ENCODE peak calls at places on chromosomes 5 and 9, in ten cellular contexts. One of them, this sample, is unnamed.

GRCh38 chr9:14487547-14488185 is 173.7 kb upstream of the NFIB start:
- DNase-seq in HEK293T: no peak
- DNase-seq in omental fat pad: no peak
- DNase-seq in ovary: no peak
- DNase-seq in ELR: no peak
- DNase-seq in KBM-7: no peak
- DNase-seq in stimulated activated CD4-positive, alpha-beta T cell treated with anti-CD3 and anti-CD28 coated beads, Interleukin-2, amount 100 ng/mL, for 24 hours: no peak
- DNase-seq in HuH-7: no peak
- DNase-seq in GM06990: no peak
- DNase-seq in cardiac muscle cell: no peak
- DNase-seq in this sample: no peak

GRCh38 chr9:73022353-73022752 is 69.5 kb upstream of the ALDH1A1 start:
- DNase-seq in HEK293T: no peak
- DNase-seq in omental fat pad: no peak
- DNase-seq in ovary: no peak
- DNase-seq in ELR: no peak
- DNase-seq in KBM-7: no peak
- DNase-seq in stimulated activated CD4-positive, alpha-beta T cell treated with anti-CD3 and anti-CD28 coated beads, Interleukin-2, amount 100 ng/mL, for 24 hours: no peak
- DNase-seq in HuH-7: no peak
- DNase-seq in GM06990: no peak
- DNase-seq in cardiac muscle cell: no peak
- DNase-seq in this sample: no peak

GRCh38 chr9:36136277-36136893 is at the start of gene GLIPR2:
- DNase-seq in HEK293T: peak; percentile 84
- DNase-seq in omental fat pad: no peak
- DNase-seq in ovary: peak; percentile 67
- DNase-seq in ELR: peak; percentile 79
- DNase-seq in KBM-7: peak; percentile 57
- DNase-seq in stimulated activated CD4-positive, alpha-beta T cell treated with anti-CD3 and anti-CD28 coated beads, Interleukin-2, amount 100 ng/mL, for 24 hours: peak; percentile 85
- DNase-seq in HuH-7: peak; percentile 75
- DNase-seq in GM06990: peak; percentile 84
- DNase-seq in cardiac muscle cell: peak; percentile 88
- DNase-seq in this sample: no peak

GRCh38 chr9:100472725-100473261 is at the start of gene TMEFF1:
- DNase-seq in HEK293T: peak; percentile 80
- DNase-seq in omental fat pad: no peak
- DNase-seq in ovary: peak; percentile 37
- DNase-seq in ELR: peak; percentile 61
- DNase-seq in KBM-7: peak; percentile 50
- DNase-seq in stimulated activated CD4-positive, alpha-beta T cell treated with anti-CD3 and anti-CD28 coated beads, Interleukin-2, amount 100 ng/mL, for 24 hours: peak; percentile 70
- DNase-seq in HuH-7: peak; percentile 80
- DNase-seq in GM06990: peak; percentile 39
- DNase-seq in cardiac muscle cell: peak; percentile 80
- DNase-seq in this sample: no peak

GRCh38 chr5:44364097-44364496 is 25.1 kb downstream of the FGF10 start:
- DNase-seq in HEK293T: no peak
- DNase-seq in omental fat pad: no peak
- DNase-seq in ovary: no peak
- DNase-seq in ELR: no peak
- DNase-seq in KBM-7: no peak
- DNase-seq in stimulated activated CD4-positive, alpha-beta T cell treated with anti-CD3 and anti-CD28 coated beads, Interleukin-2, amount 100 ng/mL, for 24 hours: no peak
- DNase-seq in HuH-7: no peak
- DNase-seq in GM06990: no peak
- DNase-seq in cardiac muscle cell: no peak
- DNase-seq in this sample: no peak

GRCh38 chr5:67401166-67401565 is 204.6 kb upstream of the CD180 start:
- DNase-seq in HEK293T: no peak
- DNase-seq in omental fat pad: no peak
- DNase-seq in ovary: no peak
- DNase-seq in ELR: no peak
- DNase-seq in KBM-7: no peak
- DNase-seq in stimulated activated CD4-positive, alpha-beta T cell treated with anti-CD3 and anti-CD28 coated beads, Interleukin-2, amount 100 ng/mL, for 24 hours: no peak
- DNase-seq in HuH-7: no peak
- DNase-seq in GM06990: no peak
- DNase-seq in cardiac muscle cell: no peak
- DNase-seq in this sample: no peak

GRCh38 chr5:10987291-10987806 is 226.3 kb upstream of the DAP start:
- DNase-seq in HEK293T: no peak
- DNase-seq in omental fat pad: no peak
- DNase-seq in ovary: no peak
- DNase-seq in ELR: no peak
- DNase-seq in KBM-7: no peak
- DNase-seq in stimulated activated CD4-positive, alpha-beta T cell treated with anti-CD3 and anti-CD28 coated beads, Interleukin-2, amount 100 ng/mL, for 24 hours: no peak
- DNase-seq in HuH-7: no peak
- DNase-seq in GM06990: no peak
- DNase-seq in cardiac muscle cell: no peak
- DNase-seq in this sample: no peak

GRCh38 chr5:14872070-14872989 is 752 bp upstream of the ANKH start:
- DNase-seq in HEK293T: peak; percentile 39
- DNase-seq in omental fat pad: peak; percentile 37
- DNase-seq in ovary: peak; percentile 68
- DNase-seq in ELR: peak; percentile 64
- DNase-seq in KBM-7: peak; percentile 32
- DNase-seq in stimulated activated CD4-positive, alpha-beta T cell treated with anti-CD3 and anti-CD28 coated beads, Interleukin-2, amount 100 ng/mL, for 24 hours: peak; percentile 75
- DNase-seq in HuH-7: no peak
- DNase-seq in GM06990: peak; percentile 68
- DNase-seq in cardiac muscle cell: peak; percentile 74
- DNase-seq in this sample: no peak

GRCh38 chr5:446864-447263 is 3.9 kb downstream of the EXOC3 start:
- DNase-seq in HEK293T: peak; percentile 58
- DNase-seq in omental fat pad: no peak
- DNase-seq in ovary: peak; percentile 10
- DNase-seq in ELR: peak; percentile 73
- DNase-seq in KBM-7: peak; percentile 59
- DNase-seq in stimulated activated CD4-positive, alpha-beta T cell treated with anti-CD3 and anti-CD28 coated beads, Interleukin-2, amount 100 ng/mL, for 24 hours: no peak
- DNase-seq in HuH-7: peak; percentile 54
- DNase-seq in GM06990: no peak
- DNase-seq in cardiac muscle cell: peak; percentile 50
- DNase-seq in this sample: no peak

GRCh38 chr9:26669641-26670040 is 223.0 kb downstream of the CAAP1 start:
- DNase-seq in HEK293T: no peak
- DNase-seq in omental fat pad: no peak
- DNase-seq in ovary: no peak
- DNase-seq in ELR: no peak
- DNase-seq in KBM-7: peak; percentile 87
- DNase-seq in stimulated activated CD4-positive, alpha-beta T cell treated with anti-CD3 and anti-CD28 coated beads, Interleukin-2, amount 100 ng/mL, for 24 hours: no peak
- DNase-seq in HuH-7: no peak
- DNase-seq in GM06990: no peak
- DNase-seq in cardiac muscle cell: no peak
- DNase-seq in this sample: no peak

GRCh38 chr5:169647566-169647965 is 10.5 kb downstream of the DOCK2 start:
- DNase-seq in HEK293T: no peak
- DNase-seq in omental fat pad: no peak
- DNase-seq in ovary: no peak
- DNase-seq in ELR: no peak
- DNase-seq in KBM-7: peak; percentile 49
- DNase-seq in stimulated activated CD4-positive, alpha-beta T cell treated with anti-CD3 and anti-CD28 coated beads, Interleukin-2, amount 100 ng/mL, for 24 hours: no peak
- DNase-seq in HuH-7: no peak
- DNase-seq in GM06990: peak; percentile 47
- DNase-seq in cardiac muscle cell: no peak
- DNase-seq in this sample: no peak

GRCh38 chr9:120454427-120454826 is 125.5 kb downstream of the CDK5RAP2 start:
- DNase-seq in HEK293T: no peak
- DNase-seq in omental fat pad: no peak
- DNase-seq in ovary: no peak
- DNase-seq in ELR: no peak
- DNase-seq in KBM-7: no peak
- DNase-seq in stimulated activated CD4-positive, alpha-beta T cell treated with anti-CD3 and anti-CD28 coated beads, Interleukin-2, amount 100 ng/mL, for 24 hours: no peak
- DNase-seq in HuH-7: no peak
- DNase-seq in GM06990: no peak
- DNase-seq in cardiac muscle cell: no peak
- DNase-seq in this sample: no peak

This sample was measured in pulmonary artery endothelial cell.